ENCODE peak calls at places on chromosomes 4 and X, in nine cellular contexts. O is activated CD4-positive, alpha-beta T cell treated with anti-CD3 and anti-CD28 coated beads for 36 hours; X is NCI-H510A; F is KG1; R is non-pigmented ciliary epithelial cell; V is stimulated activated CD8-positive, alpha-beta memory T cell treated with anti-CD3 and anti-CD28 coated beads, Interleukin-7, amount 100 ng/mL, for 1 hour; I is aorta; L is caudate nucleus; U is astrocyte of the hippocampus. Q is an unnamed sample.

GRCh38 chr4:98482847-98483806 is 175.3 kb downstream of the TSPAN5 start:
- DNase-seq in O (peak; percentile 74), X (no peak), F (no peak), R (no peak), V (no peak), I (no peak), L (no peak), U (peak; percentile 45), Q (no peak)

GRCh38 chr4:1245481-1246051 is 3.4 kb downstream of the CTBP1 start:
- DNase-seq in O (no peak), X (no peak), F (no peak), R (no peak), V (no peak), I (peak; percentile 51), L (no peak), U (no peak), Q (no peak)

GRCh38 chr4:1246901-1247810 is 1.8 kb downstream of the CTBP1 start:
- DNase-seq in O (peak; percentile 57), X (no peak), F (no peak), R (no peak), V (no peak), I (peak; percentile 80), L (no peak), U (peak; percentile 52), Q (peak; percentile 3)

GRCh38 chr4:80507077-80507476 is 171.5 kb downstream of the CFAP299 start:
- DNase-seq in O (no peak), X (no peak), F (no peak), R (no peak), V (no peak), I (no peak), L (no peak), U (no peak), Q (no peak)

GRCh38 chrX:110026099-110026844 is 23.4 kb downstream of the TMEM164 start:
- DNase-seq in O (no peak), X (no peak), F (no peak), R (no peak), V (no peak), I (no peak), L (no peak), U (peak; percentile 58), Q (no peak)

GRCh38 chr4:164918956-164919355 is 42.0 kb downstream of the APELA start:
- DNase-seq in O (no peak), X (no peak), F (no peak), R (no peak), V (no peak), I (no peak), L (no peak), U (no peak), Q (no peak)

GRCh38 chr4:55031158-55031557 is 94.2 kb downstream of the KDR start:
- DNase-seq in O (no peak), X (no peak), F (no peak), R (no peak), V (no peak), I (no peak), L (no peak), U (no peak), Q (no peak)

GRCh38 chrX:39162322-39162721 is 361.1 kb downstream of the MID1IP1 start:
- DNase-seq in O (peak; percentile 73), X (no peak), F (no peak), R (no peak), V (no peak), I (peak; percentile 79), L (no peak), U (peak; percentile 18), Q (no peak)

GRCh38 chr4:153549401-153549800 is 83.2 kb downstream of the TMEM131L start:
- DNase-seq in O (peak; percentile 46), X (no peak), F (no peak), R (no peak), V (no peak), I (no peak), L (no peak), U (no peak), Q (no peak)

GRCh38 chrX:66408507-66408906 is 230.4 kb downstream of the EDA2R start:
- DNase-seq in O (no peak), X (no peak), F (peak; percentile 1), R (no peak), V (no peak), I (no peak), L (no peak), U (no peak), Q (no peak)

GRCh38 chr4:97153042-97153441 is 990.2 kb downstream of the STPG2 start:
- DNase-seq in O (no peak), X (no peak), F (no peak), R (no peak), V (no peak), I (no peak), L (no peak), U (peak; percentile 37), Q (no peak)

GRCh38 chrX:40468033-40468979 is 112.5 kb upstream of the ATP6AP2 start:
- DNase-seq in O (peak; percentile 72), X (peak; percentile 57), F (peak; percentile 32), R (no peak), V (no peak), I (no peak), L (peak; percentile 10), U (peak; percentile 59), Q (peak; percentile 11)

GRCh38 chrX:20116575-20117240 is at the start of gene MAP7D2:
- DNase-seq in O (peak; percentile 8), X (no peak), F (no peak), R (no peak), V (no peak), I (no peak), L (no peak), U (peak; percentile 25), Q (no peak)

GRCh38 chrX:11531226-11531625 is 134.5 kb downstream of the ARHGAP6 start:
- DNase-seq in O (no peak), X (no peak), F (no peak), R (no peak), V (no peak), I (no peak), L (no peak), U (peak; percentile 30), Q (no peak)

GRCh38 chrX:69093960-69094935 is 71.0 kb downstream of the PJA1 start:
- DNase-seq in O (peak; percentile 49), X (no peak), F (peak; percentile 0), R (peak; percentile 19), V (peak; percentile 2), I (no peak), L (no peak), U (peak; percentile 58), Q (no peak)

GRCh38 chrX:149630681-149631292 is 805 bp downstream of the TMEM185A start:
- DNase-seq in O (no peak), X (no peak), F (no peak), R (no peak), V (no peak), I (no peak), L (no peak), U (peak; percentile 49), Q (no peak)

GRCh38 chrX:136086521-136086920 is 60.8 kb upstream of the FHL1 start:
- DNase-seq in O (no peak), X (no peak), F (no peak), R (no peak), V (no peak), I (no peak), L (no peak), U (no peak), Q (no peak)

GRCh38 chr4:167903291-167903721 is 189.0 kb upstream of the ANXA10 start:
- DNase-seq in O (no peak), X (no peak), F (no peak), R (peak; percentile 49), V (no peak), I (no peak), L (no peak), U (peak; percentile 16), Q (no peak)

GRCh38 chr4:96598465-96598864 is 758.6 kb downstream of the PDHA2 start:
- DNase-seq in O (no peak), X (no peak), F (no peak), R (no peak), V (no peak), I (no peak), L (no peak), U (no peak), Q (no peak)

GRCh38 chr4:119690871-119691270 is 62.3 kb upstream of the PDE5A start:
- DNase-seq in O (no peak), X (peak; percentile 1), F (no peak), R (no peak), V (no peak), I (no peak), L (no peak), U (no peak), Q (no peak)

GRCh38 chr4:74042681-74043080 is 4.2 kb upstream of the CXCL3 start:
- DNase-seq in O (no peak), X (no peak), F (no peak), R (no peak), V (no peak), I (no peak), L (no peak), U (no peak), Q (no peak)

Q was measured in GF-D8.